ENCODE peak calls at places on chromosomes 1 and 21, in nine cellular contexts. K is colonic mucosa; O is neuronal stem cell; B is fibroblast of lung; G is CD4-positive, alpha-beta memory T cell; X is lung; W is left ventricle myocardium inferior; F is CD8-positive, alpha-beta T cell; L is right cardiac atrium. C is an unnamed sample. For H3K4me1, the result is how much of the 10 kb centered on the place peaks cover.

GRCh38 chr1:91757760-91758545 is 128.0 kb downstream of the TGFBR3 start:
- DNase-seq in K (no peak), O (no peak), X (no peak), L (no peak), W (no peak), F (no peak), G (no peak), B (peak), C (no peak)

GRCh38 chr1:182069028-182069466 is 7.5 kb upstream of the ZNF648 start:
- DNase-seq in W (peak), F (no peak), X (peak), O (peak), K (peak), G (peak), L (peak), B (peak), C (peak)

GRCh38 chr21:34822957-34823356 is 154.2 kb downstream of the CLIC6 start:
- DNase-seq in G (no peak), K (peak), F (no peak), B (no peak), W (no peak), L (no peak), O (no peak), X (no peak), C (no peak)

GRCh38 chr21:24217141-24217540 is 1390.1 kb downstream of the MRPL39 start:
- DNase-seq in W (no peak), O (no peak), L (no peak), X (no peak), B (no peak), K (no peak), G (no peak), F (no peak), C (no peak)

GRCh38 chr1:158506369-158506987 is 34.5 kb downstream of the OR10R2 start:
- DNase-seq in F (no peak), W (no peak), O (no peak), G (peak), B (no peak), X (no peak), L (peak), K (peak), C (peak)

GRCh38 chr1:8027748-8028631 is 1.9 kb upstream of the ERRFI1 start:
- DNase-seq in K (peak), X (no peak), W (no peak), B (peak), G (no peak), L (no peak), F (no peak), O (no peak), C (no peak)

GRCh38 chr1:1426496-1426960 is 5.5 kb upstream of the ANKRD65 start:
- DNase-seq in G (no peak), B (no peak), F (no peak), K (no peak), O (no peak), L (no peak), X (no peak), W (no peak), C (no peak)

GRCh38 chr1:234582626-234583354 is 27.2 kb downstream of the IRF2BP2 start:
- DNase-seq in O (no peak), X (no peak), B (no peak), L (peak), F (no peak), K (no peak), W (no peak), G (no peak), C (no peak)

GRCh38 chr1:90616395-90616794 is 100.7 kb downstream of the BARHL2 start:
- DNase-seq in G (no peak), K (peak), L (no peak), W (no peak), B (no peak), F (no peak), O (no peak), X (no peak), C (peak)

GRCh38 chr1:199550384-199551067 is 477.0 kb upstream of the NR5A2 start:
- DNase-seq in F (no peak), O (no peak), L (no peak), K (no peak), G (no peak), W (no peak), X (no peak), B (peak), C (no peak)

GRCh38 chr1:170555370-170555769 is 23.4 kb downstream of the GORAB start:
- DNase-seq in O (no peak), B (no peak), K (no peak), W (no peak), X (no peak), G (no peak), F (no peak), L (no peak), C (no peak)

GRCh38 chr1:35507947-35508346 is 49.3 kb downstream of the KIAA0319L start:
- DNase-seq in B (no peak), L (no peak), G (no peak), K (no peak), X (no peak), F (no peak), O (no peak), W (no peak), C (no peak)
- H3K4me3 ChIP-seq in B (no peak), L (no peak), G (no peak), K (no peak), X (no peak), F (no peak), O (no peak), W (peak), C (no peak)

DNA sequence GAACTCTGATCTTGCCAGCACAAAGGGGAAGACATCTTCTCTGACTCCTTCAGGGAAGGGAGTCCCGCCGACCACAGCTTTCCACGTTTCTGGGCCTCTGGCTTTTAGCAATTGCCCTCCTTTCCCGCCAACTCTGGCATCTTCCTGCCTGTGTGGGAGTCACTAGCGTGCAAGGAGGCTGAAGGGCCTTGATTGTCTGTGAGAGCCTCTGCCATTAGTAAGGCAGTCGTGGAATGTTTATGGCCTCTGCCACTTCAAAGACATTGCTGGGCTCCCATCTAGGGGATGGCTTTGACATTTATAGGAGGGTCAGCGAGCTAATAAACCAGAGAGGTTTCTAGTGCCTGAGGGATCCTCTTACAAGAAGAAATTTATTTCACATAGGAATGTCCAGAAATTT is 14.3 kb upstream of the PROK1 start:
- DNase-seq in G (no peak), W (no peak), X (no peak), B (no peak), K (no peak), O (no peak), F (no peak), L (no peak), C (peak)
- H3K4me1 ChIP-seq in G (under half), W (under half), X (under half), B (under half), K (under half), O (under half), F (under half), L (under half), C (under half)

DNA sequence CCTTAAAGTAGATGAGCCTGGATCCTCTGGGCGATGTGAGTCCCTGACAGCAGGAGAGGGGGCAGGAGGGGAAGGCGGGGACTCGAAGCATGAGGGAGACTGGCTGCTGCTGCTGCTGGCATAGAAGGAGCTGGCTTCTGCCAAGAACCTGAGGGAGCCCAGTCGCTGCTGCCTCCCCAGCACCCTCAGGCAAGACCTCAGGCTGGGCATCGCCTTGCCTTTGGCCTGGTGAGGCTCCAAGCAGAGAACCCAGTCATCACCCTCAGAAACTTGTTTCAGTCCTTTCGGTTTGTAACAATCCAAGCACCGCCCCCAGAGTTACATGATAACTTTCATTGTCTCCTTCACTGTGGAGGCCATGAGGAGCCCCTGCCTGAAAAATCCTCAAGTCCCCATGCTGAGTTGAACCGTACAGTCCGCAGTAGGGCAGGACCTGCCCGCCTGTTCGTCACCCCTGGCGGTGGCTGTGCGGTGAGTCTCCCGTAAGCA is 38.8 kb downstream of the POFUT2 start:
- DNase-seq in K (no peak), G (no peak), B (peak), O (no peak), F (no peak), W (no peak), X (no peak), L (peak), C (peak)
- H3K4me3 ChIP-seq in K (no peak), G (no peak), B (peak), O (no peak), F (no peak), W (peak), X (no peak), L (no peak), C (no peak)

DNA sequence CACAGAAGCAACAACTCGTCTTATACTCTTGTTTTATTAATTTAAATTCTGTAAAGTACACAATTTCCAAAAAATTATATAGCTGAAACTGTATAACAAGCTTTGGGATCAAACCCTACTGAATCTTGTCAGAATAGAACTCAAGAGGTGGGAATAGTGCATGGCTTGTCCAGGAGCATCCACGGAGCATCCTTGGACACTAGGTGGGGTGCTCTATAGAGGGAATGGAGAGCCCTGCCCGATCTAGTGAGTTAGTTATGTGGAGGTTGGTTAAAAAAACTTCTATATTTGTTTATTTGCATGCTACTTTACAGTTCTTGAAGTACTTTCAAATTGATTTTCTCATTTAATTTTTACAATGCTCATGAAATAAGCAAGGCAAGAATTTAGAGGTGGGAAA is 28.3 kb downstream of the ROR1 start:
- DNase-seq in F (no peak), K (no peak), O (no peak), B (no peak), G (no peak), W (no peak), X (no peak), L (no peak), C (no peak)
- H3K4me1 ChIP-seq in F (under half), K (under half), O (under half), B (under half), G (under half), W (under half), X (under half), L (under half), C (under half)

GRCh38 chr21:45019887-45020537 is 54.4 kb upstream of the ADARB1 start:
- DNase-seq in B (no peak), K (no peak), X (no peak), F (no peak), W (peak), O (no peak), L (no peak), G (no peak), C (no peak)

GRCh38 chr21:45020629-45021427 is 53.6 kb upstream of the ADARB1 start:
- DNase-seq in W (peak), O (no peak), G (no peak), X (no peak), K (no peak), L (no peak), B (peak), F (no peak), C (no peak)

GRCh38 chr21:45018131-45019075 is 56.0 kb upstream of the ADARB1 start:
- DNase-seq in L (peak), W (peak), X (no peak), B (no peak), G (no peak), O (no peak), K (no peak), F (no peak), C (no peak)

GRCh38 chr21:45017376-45017960 is 56.9 kb upstream of the ADARB1 start:
- DNase-seq in X (no peak), B (no peak), L (no peak), K (no peak), W (no peak), O (no peak), G (no peak), F (no peak), C (no peak)

GRCh38 chr21:45019076-45019886 is 55.1 kb upstream of the ADARB1 start:
- DNase-seq in B (no peak), W (peak), G (no peak), O (no peak), F (no peak), K (no peak), L (peak), X (no peak), C (no peak)
- H3K4me3 ChIP-seq in B (no peak), W (peak), G (no peak), O (no peak), F (no peak), K (no peak), L (peak), X (no peak), C (peak)